ENCODE peak calls at places on chromosomes 7 and 10, in five cellular contexts. O, Q, R, G and E are unnamed samples.

GRCh38 chr7:132377703-132378584 is 198.3 kb downstream of the PLXNA4 start:
- DNase-seq in O (no peak), Q (no peak), G (no peak), R (no peak), E (no peak)

GRCh38 chr10:75607576-75607975 is 176.2 kb downstream of the LRMDA start:
- DNase-seq in O (no peak), G (no peak), Q (no peak), R (no peak), E (no peak)

GRCh38 chr10:46248651-46249131 is 38.1 kb upstream of the ANTXRL start:
- DNase-seq in Q (no peak), R (peak; percentile 6), G (no peak), O (no peak), E (no peak)

GRCh38 chr10:24448351-24449009 is 239.5 kb downstream of the KIAA1217 start:
- DNase-seq in Q (no peak), G (no peak), R (no peak), O (no peak), E (no peak)

GRCh38 chr7:82965088-82966036 is 197.3 kb downstream of the PCLO start:
- DNase-seq in R (no peak), G (no peak), O (no peak), Q (no peak), E (no peak)

GRCh38 chr7:63899691-63900393 is 98.8 kb upstream of the ZNF722 start:
- DNase-seq in G (no peak), R (no peak), Q (peak; percentile 68), O (no peak), E (no peak)

GRCh38 chr7:87225696-87226095 is 6.2 kb upstream of the TMEM243 start:
- DNase-seq in G (no peak), R (no peak), Q (no peak), O (no peak), E (no peak)

GRCh38 chr7:34087892-34088891 is 182.9 kb downstream of the BMPER start:
- DNase-seq in R (peak; percentile 14), G (peak; percentile 91), Q (no peak), O (no peak), E (no peak)

GRCh38 chr7:107262857-107263256 is 94.1 kb downstream of the HBP1 start:
- DNase-seq in O (no peak), Q (no peak), R (no peak), G (no peak), E (no peak)

GRCh38 chr10:114482480-114482879 is 78.2 kb upstream of the AFAP1L2 start:
- DNase-seq in R (no peak), Q (no peak), O (no peak), G (no peak), E (no peak)

GRCh38 chr7:94333810-94334209 is 60.9 kb upstream of the COL1A2 start:
- DNase-seq in O (no peak), G (no peak), R (no peak), Q (no peak), E (no peak)